ENCODE peak calls at places on chromosome 19, in ten cellular contexts. H is nephron progenitor cell; V is omental fat pad; O is ascending aorta; M is T follicular helper cell; P is GM12891; D is activated B cell treated with CpG ODN at 0.5 μM for 24 hours; A is substantia nigra; U is stimulated activated naive B cell treated with anti-CD40 and anti-IgM and Interleukin-4, amounts not matched to agents 10 μg/mL and 1 μg/mL and 100 μg/mL, for 72 hours; C is NCI-H1436. G is an unnamed sample.

GRCh38 chr19:7333198-7334118 is 15.3 kb upstream of the ARHGEF18 start:
- DNase-seq in H (no peak), V (no peak), O (no peak), M (no peak), P (no peak), D (no peak), A (no peak), U (no peak), C (no peak), G (no peak)

GRCh38 chr19:6737873-6738725 is 719 bp upstream of the GPR108 start:
- DNase-seq in H (peak; percentile 60), V (peak; percentile 87), O (peak; percentile 87), M (peak; percentile 65), P (no peak), D (peak; percentile 63), A (no peak), U (peak; percentile 75), C (peak; percentile 78), G (no peak)

GRCh38 chr19:44662686-44663085 is 8.6 kb upstream of the CEACAM19 start:
- DNase-seq in H (no peak), V (no peak), O (no peak), M (no peak), P (no peak), D (no peak), A (no peak), U (no peak), C (no peak), G (no peak)

GRCh38 chr19:45693168-45693788 is 812 bp downstream of the QPCTL start:
- DNase-seq in H (peak; percentile 88), V (peak; percentile 79), O (peak; percentile 90), M (peak; percentile 60), P (no peak), D (peak; percentile 72), A (peak; percentile 11), U (peak; percentile 73), C (peak; percentile 64), G (peak; percentile 91)

GRCh38 chr19:43495082-43495481 is 9.5 kb downstream of the PHLDB3 start:
- DNase-seq in H (no peak), V (no peak), O (no peak), M (no peak), P (no peak), D (no peak), A (no peak), U (no peak), C (no peak), G (no peak)

GRCh38 chr19:9610484-9611113 is 10.4 kb downstream of the ZNF561 start:
- DNase-seq in H (no peak), V (no peak), O (no peak), M (no peak), P (no peak), D (no peak), A (no peak), U (no peak), C (no peak), G (no peak)

GRCh38 chr19:23070353-23070781 is 46.5 kb upstream of the ZNF730 start:
- DNase-seq in H (no peak), V (no peak), O (peak; percentile 65), M (no peak), P (peak; percentile 43), D (no peak), A (no peak), U (peak; percentile 8), C (no peak), G (no peak)

GRCh38 chr19:30334841-30335240 is 37.3 kb upstream of the ZNF536 start:
- DNase-seq in H (no peak), V (no peak), O (no peak), M (no peak), P (no peak), D (no peak), A (no peak), U (no peak), C (no peak), G (peak; percentile 45)

GRCh38 chr19:55284405-55285058 is 735 bp downstream of the BRSK1 start:
- DNase-seq in H (no peak), V (no peak), O (no peak), M (no peak), P (no peak), D (no peak), A (no peak), U (no peak), C (no peak), G (no peak)

GRCh38 chr19:37594064-37594981 is at the start of the genes ZNF540 and ZNF571:
- DNase-seq in H (peak; percentile 86), V (peak; percentile 79), O (peak; percentile 96), M (peak; percentile 90), P (peak; percentile 64), D (peak; percentile 83), A (peak; percentile 76), U (peak; percentile 88), C (peak; percentile 82), G (peak; percentile 96)

GRCh38 chr19:56107626-56108351 is 13.3 kb downstream of the ZNF787 start:
- DNase-seq in H (no peak), V (no peak), O (no peak), M (no peak), P (no peak), D (no peak), A (no peak), U (no peak), C (peak; percentile 15), G (no peak)

GRCh38 chr19:41707871-41708371 is 505 bp upstream of the CEACAM5 start:
- DNase-seq in H (no peak), V (no peak), O (no peak), M (no peak), P (no peak), D (peak; percentile 1), A (no peak), U (no peak), C (no peak), G (peak; percentile 51)

GRCh38 chr19:47005164-47005641 is 14.4 kb upstream of the NPAS1 start:
- DNase-seq in H (no peak), V (no peak), O (no peak), M (no peak), P (no peak), D (no peak), A (no peak), U (no peak), C (no peak), G (no peak)

GRCh38 chr19:45295873-45296272 is 26.8 kb downstream of the CKM start:
- DNase-seq in H (no peak), V (no peak), O (no peak), M (no peak), P (no peak), D (no peak), A (no peak), U (no peak), C (no peak), G (no peak)

GRCh38 chr19:38975861-38976271 is 324 bp upstream of the FBXO17 start:
- DNase-seq in H (no peak), V (no peak), O (no peak), M (no peak), P (no peak), D (no peak), A (no peak), U (no peak), C (no peak), G (no peak)

GRCh38 chr19:34961775-34962174 is 2.3 kb downstream of the ZNF792 start:
- DNase-seq in H (no peak), V (no peak), O (no peak), M (no peak), P (no peak), D (no peak), A (no peak), U (no peak), C (no peak), G (no peak)

GRCh38 chr19:45641274-45642105 is 2.3 kb upstream of the EML2 start:
- DNase-seq in H (peak; percentile 91), V (peak; percentile 70), O (peak; percentile 88), M (peak; percentile 5), P (peak; percentile 76), D (peak; percentile 72), A (no peak), U (peak; percentile 88), C (peak; percentile 73), G (no peak)

GRCh38 chr19:44582581-44583265 is 30.6 kb upstream of the IGSF23 start:
- DNase-seq in H (peak; percentile 48), V (no peak), O (no peak), M (no peak), P (no peak), D (no peak), A (no peak), U (no peak), C (no peak), G (no peak)